ENCODE peak calls at places on chromosome 10, in eight cellular contexts. P is ovary, D is sigmoid colon, S is aorta, W is fibroblast of lung, I is GM23248, F is H9, J is Karpas-422. O is an unnamed sample.

GRCh38 chr10:649445-649797 is 40.0 kb downstream of the DIP2C start:
- DNase-seq in D (no peak), S (no peak), P (no peak), I (no peak), J (no peak), F (no peak), W (no peak), O (no peak)

GRCh38 chr10:79063661-79064490 is 4.9 kb upstream of the ZMIZ1 start:
- DNase-seq in P (no peak), F (no peak), J (no peak), I (no peak), D (peak; percentile 52), S (peak; percentile 15), W (no peak), O (no peak)

GRCh38 chr10:35415505-35415904 is 79.2 kb downstream of the CCNY start:
- DNase-seq in F (no peak), S (no peak), W (no peak), J (no peak), D (peak; percentile 60), I (no peak), P (no peak), O (no peak)

GRCh38 chr10:129531195-129531968 is 64.3 kb downstream of the MGMT start:
- DNase-seq in S (no peak), J (no peak), P (no peak), W (peak; percentile 79), F (no peak), I (peak; percentile 71), D (no peak), O (no peak)

GRCh38 chr10:59896186-59896585 is 10.2 kb downstream of the CCDC6 start:
- DNase-seq in F (no peak), W (no peak), S (peak; percentile 69), D (peak; percentile 75), P (no peak), I (no peak), J (no peak), O (no peak)

GRCh38 chr10:79379512-79380124 is 32.3 kb downstream of the PPIF start:
- DNase-seq in D (peak; percentile 87), J (no peak), I (peak; percentile 52), P (no peak), W (no peak), F (peak; percentile 22), S (peak; percentile 68), O (peak; percentile 76)

GRCh38 chr10:3033925-3034324 is 33.4 kb upstream of the PFKP start:
- DNase-seq in J (no peak), I (no peak), F (no peak), P (no peak), D (no peak), S (no peak), W (no peak), O (no peak)

GRCh38 chr10:6929157-6929830 is 349.2 kb upstream of the PRKCQ start:
- DNase-seq in W (no peak), S (no peak), I (no peak), D (no peak), F (no peak), P (no peak), J (no peak), O (no peak)

DNA sequence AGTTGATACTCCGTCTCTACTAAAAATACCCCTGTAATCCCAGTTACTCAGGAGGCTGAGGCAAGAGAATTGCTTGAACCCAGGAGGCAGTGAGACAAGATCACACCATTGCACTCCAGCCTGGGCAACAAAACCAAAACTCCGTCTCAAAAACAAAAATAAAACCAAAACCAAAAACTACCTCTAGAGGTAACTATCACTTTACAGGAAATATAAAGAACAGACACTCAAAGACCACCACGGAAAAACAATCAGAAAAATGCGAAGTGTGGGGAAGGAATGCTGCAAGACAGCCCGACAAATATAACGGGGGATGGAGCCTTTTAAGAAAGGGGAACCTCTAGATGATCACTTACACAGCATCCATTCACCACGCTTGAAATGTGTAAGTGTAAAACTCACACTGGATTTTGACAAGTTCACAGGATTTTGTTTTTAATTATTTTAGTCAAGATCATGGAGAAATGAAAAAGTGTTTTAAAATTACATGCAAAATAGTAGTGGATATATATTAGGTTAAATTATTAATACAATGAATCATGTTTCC is 4.2 kb downstream of the HNRNPF start:
- DNase-seq in J (peak; percentile 63), I (no peak), W (no peak), D (no peak), S (no peak), F (no peak), P (no peak), O (no peak)
- H3K27ac ChIP-seq in J (peak overlapping the region; percentile 50), I (peak overlapping the region; percentile 100), W (no peak overlapping the region), D (no peak overlapping the region), S (no peak overlapping the region), F (no peak overlapping the region), P (no peak overlapping the region), O (no peak overlapping the region)

GRCh38 chr10:71252195-71252594 is 39.8 kb downstream of the UNC5B start:
- DNase-seq in D (no peak), P (no peak), W (no peak), J (no peak), F (no peak), S (no peak), I (no peak), O (no peak)

GRCh38 chr10:71254834-71255539 is 42.6 kb downstream of the UNC5B start:
- DNase-seq in W (no peak), F (no peak), S (no peak), D (no peak), I (no peak), J (no peak), P (no peak), O (no peak)

GRCh38 chr10:71255540-71255816 is 43.1 kb downstream of the UNC5B start:
- DNase-seq in F (no peak), P (no peak), J (no peak), W (no peak), I (no peak), D (no peak), S (no peak), O (no peak)

GRCh38 chr10:71255817-71256660 is 43.7 kb downstream of the UNC5B start:
- DNase-seq in D (peak; percentile 84), F (no peak), J (no peak), W (peak; percentile 94), P (no peak), S (peak; percentile 79), I (peak; percentile 89), O (no peak)

DNA sequence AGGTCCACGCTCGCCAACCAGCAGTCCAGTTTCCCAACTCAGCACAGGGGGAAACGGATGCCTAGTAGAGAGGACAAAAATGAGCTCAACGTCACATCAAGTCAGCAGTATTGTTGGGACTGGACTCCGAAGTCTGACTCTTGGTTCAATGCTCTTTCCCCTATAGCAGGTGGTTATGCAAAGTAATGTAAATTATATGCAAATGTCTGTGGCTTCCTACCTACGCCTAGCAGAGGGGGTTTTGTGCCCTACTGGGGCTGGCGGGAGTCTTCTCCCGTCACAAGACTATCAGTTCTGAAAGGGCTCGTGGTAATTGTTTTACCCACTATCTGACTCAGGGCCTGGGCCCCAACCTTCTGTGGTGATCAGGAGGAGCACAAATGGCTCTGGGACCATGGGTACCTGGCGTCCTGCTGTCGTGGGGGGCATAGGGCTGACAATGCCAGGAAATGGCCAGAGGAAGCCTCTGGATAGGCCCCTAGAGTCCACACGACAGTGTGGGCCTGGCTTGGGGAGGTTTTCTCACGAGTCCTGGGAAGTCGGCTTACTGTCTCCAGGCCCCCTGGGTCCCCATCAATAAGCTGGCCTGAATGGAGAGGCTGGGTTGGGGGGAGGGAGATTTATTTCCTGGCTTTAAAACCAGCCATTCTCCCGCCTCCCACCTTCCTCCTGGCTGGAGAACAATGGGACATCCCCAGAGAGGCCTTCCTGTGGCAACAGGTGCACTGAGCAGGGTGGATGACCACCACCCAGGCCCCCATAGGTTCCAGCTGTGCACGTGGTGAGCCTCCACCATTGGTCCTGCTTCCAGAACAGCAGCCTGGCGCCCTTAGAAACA is 41.8 kb downstream of the UNC5B start:
- DNase-seq in D (no peak), F (no peak), I (no peak), W (no peak), P (no peak), J (no peak), S (no peak), O (no peak)
- H3K27ac ChIP-seq in D (no peak overlapping the region), F (no peak overlapping the region), I (no peak overlapping the region), W (no peak overlapping the region), P (no peak overlapping the region), J (no peak overlapping the region), S (no peak overlapping the region), O (peak overlapping the region; percentile 4)

GRCh38 chr10:16949806-16950205 is 132.6 kb upstream of the RSU1 start:
- DNase-seq in J (no peak), W (peak; percentile 55), F (no peak), D (no peak), I (no peak), S (no peak), P (no peak), O (no peak)

GRCh38 chr10:16952610-16953009 is 135.4 kb upstream of the RSU1 start:
- DNase-seq in W (no peak), J (no peak), D (no peak), F (peak; percentile 55), I (no peak), P (no peak), S (no peak), O (no peak)

GRCh38 chr10:16953270-16953669 is 136.0 kb upstream of the RSU1 start:
- DNase-seq in P (no peak), S (no peak), F (no peak), W (peak; percentile 42), I (peak; percentile 18), D (no peak), J (no peak), O (no peak)

GRCh38 chr10:16950686-16951681 is 133.8 kb upstream of the RSU1 start:
- DNase-seq in P (no peak), I (peak; percentile 83), J (no peak), W (peak; percentile 88), F (peak; percentile 82), D (no peak), S (no peak), O (no peak)

GRCh38 chr10:16952010-16952550 is 134.9 kb upstream of the RSU1 start:
- DNase-seq in I (no peak), J (no peak), W (no peak), F (no peak), P (no peak), D (no peak), S (no peak), O (no peak)
- H3K27ac ChIP-seq in I (no peak overlapping the region), J (no peak overlapping the region), W (no peak overlapping the region), F (no peak overlapping the region), P (no peak overlapping the region), D (no peak overlapping the region), S (no peak overlapping the region), O (no peak overlapping the region)

GRCh38 chr10:84308021-84308420 is 20.4 kb upstream of the CCSER2 start:
- DNase-seq in W (peak; percentile 25), P (no peak), F (no peak), I (no peak), D (no peak), J (no peak), S (no peak), O (no peak)
- H3K27ac ChIP-seq in W (peak overlapping the region; percentile 3), P (no peak overlapping the region), F (no peak overlapping the region), I (no peak overlapping the region), D (no peak overlapping the region), J (no peak overlapping the region), S (no peak overlapping the region), O (no peak overlapping the region)

GRCh38 chr10:11148131-11148530 is 130.5 kb downstream of the CELF2 start:
- DNase-seq in D (no peak), F (no peak), I (no peak), S (no peak), J (no peak), P (no peak), W (no peak), O (no peak)
- H3K27ac ChIP-seq in D (no peak overlapping the region), F (no peak overlapping the region), I (no peak overlapping the region), S (no peak overlapping the region), J (no peak overlapping the region), P (no peak overlapping the region), W (no peak overlapping the region), O (no peak overlapping the region)